ENCODE peak calls at places on chromosomes 13 and 19, in nine cellular contexts. A is stimulated activated CD4-positive, alpha-beta T cell treated with anti-CD3 and anti-CD28 coated beads, Interleukin-1b, Interleukin-23, amount 100 ng/mL, for 24 hours; K is endodermal cell; T is mesendoderm; L is spleen; B is WTC11; N is activated gamma-delta T cell treated with anti-CD3 and anti-CD28 coated beads, Interleukin-2, amount 50 U/mL, for 16 hours; Q is activated CD4-positive, alpha-beta T cell treated with anti-CD3 and anti-CD28 coated beads, Interleukin-2, amount 50 U/mL, for 24 hours; M is hypothalamus. V is an unnamed sample.

GRCh38 chr13:43057653-43058317 is 34.4 kb downstream of the DNAJC15 start:
- DNase-seq in A (no peak), K (peak; percentile 71), T (peak; percentile 82), L (no peak), B (peak; percentile 23), N (no peak), Q (no peak), M (no peak), V (no peak)

GRCh38 chr19:19057720-19058119 is 6.1 kb upstream of the SLC25A42 start:
- DNase-seq in A (no peak), K (no peak), T (no peak), L (no peak), B (no peak), N (no peak), Q (no peak), M (no peak), V (no peak)

GRCh38 chr19:3275583-3276340 is 51.3 kb downstream of the CELF5 start:
- DNase-seq in A (peak; percentile 90), K (peak; percentile 100), T (peak; percentile 96), L (peak; percentile 93), B (peak; percentile 98), N (peak; percentile 81), Q (peak; percentile 87), M (peak; percentile 61), V (peak; percentile 83)

GRCh38 chr19:4531562-4532165 is 3.4 kb downstream of the PLIN5 start:
- DNase-seq in A (no peak), K (no peak), T (no peak), L (no peak), B (no peak), N (no peak), Q (no peak), M (no peak), V (no peak)

GRCh38 chr13:100540621-100541020 is 48.0 kb downstream of the GGACT start:
- DNase-seq in A (no peak), K (no peak), T (no peak), L (no peak), B (no peak), N (no peak), Q (no peak), M (no peak), V (no peak)

GRCh38 chr13:50589139-50589538 is 254.4 kb downstream of the DLEU7 start:
- DNase-seq in A (no peak), K (no peak), T (no peak), L (no peak), B (no peak), N (no peak), Q (no peak), M (no peak), V (no peak)

GRCh38 chr13:61410669-61411297 is 4.9 kb downstream of the PCDH20 start:
- DNase-seq in A (no peak), K (no peak), T (peak; percentile 16), L (no peak), B (no peak), N (no peak), Q (no peak), M (no peak), V (no peak)

GRCh38 chr13:50393641-50394040 is 378.4 kb downstream of the KCNRG start:
- DNase-seq in A (no peak), K (peak; percentile 68), T (peak; percentile 28), L (no peak), B (peak; percentile 66), N (no peak), Q (no peak), M (peak; percentile 23), V (no peak)

GRCh38 chr19:42284641-42285341 is 15.7 kb downstream of the CIC start:
- DNase-seq in A (no peak), K (peak; percentile 69), T (peak; percentile 46), L (peak; percentile 92), B (no peak), N (no peak), Q (no peak), M (no peak), V (no peak)

GRCh38 chr19:55700813-55701212 is 25.8 kb downstream of the EPN1 start:
- DNase-seq in A (no peak), K (no peak), T (no peak), L (peak; percentile 60), B (no peak), N (no peak), Q (no peak), M (no peak), V (no peak)

GRCh38 chr19:2577722-2578335 is 101.9 kb downstream of the GADD45B start:
- DNase-seq in A (no peak), K (no peak), T (no peak), L (peak; percentile 36), B (no peak), N (no peak), Q (no peak), M (no peak), V (no peak)

GRCh38 chr19:54431255-54431838 is 16.1 kb downstream of the TTYH1 start:
- DNase-seq in A (no peak), K (no peak), T (no peak), L (no peak), B (no peak), N (no peak), Q (no peak), M (no peak), V (no peak)

GRCh38 chr13:94309997-94310842 is 169.3 kb downstream of the DCT start:
- DNase-seq in A (no peak), K (no peak), T (no peak), L (no peak), B (no peak), N (no peak), Q (no peak), M (no peak), V (no peak)

GRCh38 chr19:54255105-54255775 is 1.8 kb downstream of the LILRB5 start:
- DNase-seq in A (no peak), K (peak; percentile 51), T (peak; percentile 17), L (no peak), B (no peak), N (no peak), Q (no peak), M (no peak), V (no peak)

GRCh38 chr19:15248106-15248505 is 15.9 kb upstream of the EPHX3 start:
- DNase-seq in A (no peak), K (no peak), T (no peak), L (no peak), B (no peak), N (no peak), Q (no peak), M (no peak), V (no peak)

GRCh38 chr13:23681253-23681652 is 111.0 kb downstream of the TNFRSF19 start:
- DNase-seq in A (no peak), K (no peak), T (peak; percentile 42), L (no peak), B (no peak), N (no peak), Q (no peak), M (no peak), V (no peak)

GRCh38 chr19:40461669-40462221 is 3.8 kb downstream of the BLVRB start:
- DNase-seq in A (no peak), K (no peak), T (no peak), L (peak; percentile 84), B (no peak), N (no peak), Q (no peak), M (no peak), V (no peak)

GRCh38 chr19:35202722-35203674 is 25.5 kb downstream of the FAM187B start:
- DNase-seq in A (no peak), K (peak; percentile 78), T (peak; percentile 78), L (no peak), B (peak; percentile 54), N (no peak), Q (no peak), M (no peak), V (no peak)

GRCh38 chr19:45496349-45496953 is 396 bp downstream of the RTN2 start:
- DNase-seq in A (peak; percentile 28), K (peak; percentile 92), T (peak; percentile 75), L (peak; percentile 91), B (peak; percentile 84), N (no peak), Q (no peak), M (no peak), V (no peak)

GRCh38 chr13:99009987-99010551 is 32.2 kb upstream of the DOCK9 start:
- DNase-seq in A (no peak), K (no peak), T (no peak), L (no peak), B (no peak), N (no peak), Q (no peak), M (no peak), V (no peak)

GRCh38 chr19:57566396-57567256 is 7.0 kb upstream of the ZNF550 start:
- DNase-seq in A (no peak), K (peak; percentile 44), T (peak; percentile 55), L (no peak), B (no peak), N (no peak), Q (no peak), M (no peak), V (no peak)

GRCh38 chr19:35528218-35529038 is at the start of gene SBSN:
- DNase-seq in A (no peak), K (no peak), T (no peak), L (no peak), B (no peak), N (no peak), Q (no peak), M (no peak), V (no peak)

GRCh38 chr13:70108276-70108845 is at the start of gene KLHL1:
- DNase-seq in A (no peak), K (no peak), T (no peak), L (no peak), B (no peak), N (no peak), Q (no peak), M (no peak), V (no peak)

GRCh38 chr13:20441879-20442278 is 83.8 kb downstream of the CRYL1 start:
- DNase-seq in A (no peak), K (no peak), T (peak; percentile 17), L (no peak), B (no peak), N (no peak), Q (no peak), M (no peak), V (no peak)

GRCh38 chr13:104993708-104994107 is 1541.8 kb downstream of the EFNB2 start:
- DNase-seq in A (no peak), K (no peak), T (peak; percentile 13), L (no peak), B (no peak), N (no peak), Q (no peak), M (no peak), V (no peak)

V was measured in stimulated activated CD8-positive, alpha-beta memory T cell treated with anti-CD3 and anti-CD28 coated beads, Interleukin-7, amount 100 ng/mL, for 1 hour.